ENCODE peak calls at places on chromosomes 1 and 21, in eight cellular contexts. B is iPS DF 6.9, E is ovary, A is mammary epithelial cell, C is HCT116, X is PC-9, O is hepatocyte, W is lung. U is an unnamed sample.

GRCh38 chr1:86155061-86155806 is 1.3 kb downstream of the COL24A1 start:
- DNase-seq in X (peak; percentile 0), B (no peak), C (no peak), E (no peak), A (no peak), O (peak; percentile 34), W (peak; percentile 31), U (peak; percentile 61)

GRCh38 chr1:97144527-97144926 is 422.9 kb downstream of the PTBP2 start:
- DNase-seq in C (no peak), A (peak; percentile 81), W (no peak), O (no peak), X (no peak), E (no peak), B (no peak), U (no peak)

GRCh38 chr1:53295746-53296722 is 31.8 kb downstream of the LRP8 start:
- DNase-seq in C (no peak), X (no peak), B (no peak), A (no peak), O (peak; percentile 60), W (no peak), E (no peak), U (no peak)

GRCh38 chr1:115647507-115647906 is 5.7 kb downstream of the VANGL1 start:
- DNase-seq in O (no peak), X (no peak), E (no peak), A (no peak), B (no peak), W (no peak), C (no peak), U (no peak)

GRCh38 chr1:78884685-78885452 is 121.7 kb downstream of the ADGRL4 start:
- DNase-seq in W (no peak), C (no peak), O (no peak), B (no peak), A (no peak), E (no peak), X (no peak), U (peak; percentile 18)

GRCh38 chr1:19110266-19110927 is 99.7 kb downstream of the UBR4 start:
- DNase-seq in B (no peak), C (no peak), X (no peak), E (no peak), A (no peak), W (no peak), O (no peak), U (no peak)

GRCh38 chr1:90175490-90176157 is 180.7 kb downstream of the ZNF326 start:
- DNase-seq in A (peak; percentile 41), W (no peak), C (no peak), O (no peak), E (no peak), X (no peak), B (no peak), U (no peak)

GRCh38 chr1:63902844-63903589 is 129.2 kb downstream of the ROR1 start:
- DNase-seq in B (no peak), A (no peak), X (no peak), E (peak; percentile 39), C (no peak), O (no peak), W (no peak), U (no peak)

GRCh38 chr1:191886977-191887376 is 271.3 kb upstream of the RGS18 start:
- DNase-seq in W (no peak), C (no peak), B (no peak), E (no peak), O (no peak), X (no peak), A (no peak), U (no peak)

GRCh38 chr21:28233536-28234220 is 759.0 kb downstream of the LTN1 start:
- DNase-seq in E (no peak), A (no peak), X (no peak), B (no peak), W (no peak), C (no peak), O (no peak), U (no peak)

GRCh38 chr1:205009666-205010065 is 33.3 kb upstream of the CNTN2 start:
- DNase-seq in A (no peak), X (no peak), E (no peak), B (no peak), O (no peak), W (no peak), C (no peak), U (no peak)

GRCh38 chr1:116218922-116219321 is 107.7 kb downstream of the MAB21L3 start:
- DNase-seq in O (no peak), X (no peak), C (no peak), B (no peak), W (peak; percentile 29), E (no peak), A (no peak), U (no peak)

GRCh38 chr1:8858888-8859706 is 19.4 kb downstream of the ENO1 start:
- DNase-seq in C (no peak), O (peak; percentile 78), W (no peak), A (no peak), X (peak; percentile 31), E (peak; percentile 64), B (no peak), U (peak; percentile 62)

GRCh38 chr1:92820551-92820950 is 11.3 kb upstream of the RPL5 start:
- DNase-seq in X (no peak), B (no peak), O (no peak), A (no peak), E (no peak), W (no peak), C (no peak), U (no peak)

DNA sequence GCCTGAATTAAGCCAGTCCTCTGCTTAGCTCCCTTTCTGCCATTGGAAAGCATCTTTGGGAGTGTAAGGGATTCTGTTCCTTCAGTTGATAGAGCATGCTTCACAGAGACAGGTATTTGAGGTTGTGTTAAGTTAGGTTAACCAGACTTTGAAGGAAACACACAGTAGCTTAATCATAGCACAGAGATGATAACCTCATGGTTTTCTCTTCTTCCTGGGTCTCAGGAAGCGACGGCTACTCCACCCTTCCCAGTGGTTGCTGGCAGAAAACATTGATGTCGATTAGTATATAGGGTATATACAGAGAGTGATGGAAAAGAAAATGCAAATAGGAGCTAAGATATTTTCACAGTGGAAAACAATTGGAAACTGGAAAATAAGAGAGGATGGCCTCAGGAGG is 42.0 kb downstream of the S1PR1 start:
- DNase-seq in W (no peak), C (no peak), A (no peak), E (no peak), B (no peak), O (no peak), X (no peak), U (no peak)
- H3K27me3 ChIP-seq in W (no peaks in the 10 kb centered on the region), C (peaks cover 9% of the 10 kb centered on the region), A (peaks cover 5% of the 10 kb centered on the region), E (no peaks in the 10 kb centered on the region), B (no peaks in the 10 kb centered on the region), O (no peaks in the 10 kb centered on the region), X (no peaks in the 10 kb centered on the region), U (no peaks in the 10 kb centered on the region)

GRCh38 chr1:227728059-227728891 is 6.8 kb downstream of the JMJD4 start:
- DNase-seq in O (peak; percentile 90), E (peak; percentile 82), C (peak; percentile 57), B (no peak), X (peak; percentile 89), W (peak; percentile 83), A (peak; percentile 85), U (peak; percentile 89)

GRCh38 chr1:227729881-227730629 is 5.0 kb downstream of the JMJD4 start:
- DNase-seq in C (peak; percentile 27), A (peak; percentile 19), O (peak; percentile 64), E (peak; percentile 75), W (no peak), B (peak; percentile 50), X (peak; percentile 62), U (peak; percentile 53)

GRCh38 chr1:227726924-227727599 is 8.0 kb downstream of the JMJD4 start:
- DNase-seq in C (no peak), X (no peak), A (no peak), W (no peak), O (no peak), B (no peak), E (no peak), U (no peak)

GRCh38 chr1:227729144-227729880 is 5.8 kb downstream of the JMJD4 start:
- DNase-seq in W (no peak), X (peak; percentile 21), O (no peak), C (no peak), E (peak; percentile 37), A (no peak), B (no peak), U (no peak)

GRCh38 chr1:227728892-227729143 is 6.3 kb downstream of the JMJD4 start:
- DNase-seq in B (no peak), O (no peak), X (no peak), W (no peak), E (no peak), C (no peak), A (no peak), U (no peak)
- H3K27ac ChIP-seq in B (no peak overlapping the region), O (peak overlapping the region; percentile 68), X (no peak overlapping the region), W (peak overlapping the region; percentile 29), E (peak overlapping the region; percentile 87), C (peak overlapping the region; percentile 37), A (no peak overlapping the region), U (no peak overlapping the region)

GRCh38 chr21:44611551-44611950 is 328 bp upstream of the KRTAP10-8 start:
- DNase-seq in B (no peak), W (no peak), A (no peak), E (no peak), C (no peak), O (no peak), X (no peak), U (no peak)
- H3K27me3 ChIP-seq in B (no peaks in the 10 kb centered on the region), W (no peaks in the 10 kb centered on the region), A (no peaks in the 10 kb centered on the region), E (no peaks in the 10 kb centered on the region), C (no peaks in the 10 kb centered on the region), O (no peaks in the 10 kb centered on the region), X (peaks cover 46% of the 10 kb centered on the region), U (no peaks in the 10 kb centered on the region)

DNA sequence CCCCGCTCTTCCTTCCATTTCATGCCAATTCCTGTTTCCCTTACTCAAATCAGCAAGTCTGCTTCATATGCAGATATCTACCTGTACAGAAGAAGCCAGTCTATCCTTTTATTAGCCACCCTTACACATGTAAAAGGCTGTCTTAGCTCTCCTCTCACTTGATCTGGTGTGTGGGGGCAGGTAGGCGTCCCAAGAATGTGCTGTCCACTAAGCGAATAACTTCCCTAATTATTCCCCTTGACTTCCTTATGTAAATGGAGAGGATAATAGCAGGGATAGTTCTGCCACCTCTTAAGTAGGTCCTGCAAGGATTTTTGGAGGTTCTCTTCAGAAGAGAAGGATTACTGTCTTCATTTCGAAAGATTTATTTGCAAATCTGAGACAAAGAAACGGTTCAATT is 160.4 kb downstream of the TTLL7 start:
- DNase-seq in O (no peak), X (no peak), C (no peak), A (no peak), E (no peak), B (no peak), W (no peak), U (peak; percentile 61)
- H3K27ac ChIP-seq in O (no peak overlapping the region), X (no peak overlapping the region), C (no peak overlapping the region), A (no peak overlapping the region), E (no peak overlapping the region), B (no peak overlapping the region), W (no peak overlapping the region), U (no peak overlapping the region)

U was measured in neural progenitor cell.